ENCODE peak calls at places on chromosomes 2 and 18, in five cellular contexts. B is caudate nucleus, L is mammary epithelial cell, G is Panc1, P is foreskin keratinocyte. N is an unnamed sample.

GRCh38 chr2:32357545-32358482 is 991 bp downstream of the BIRC6 start:
- DNase-seq in B (no peak), L (peak), G (no peak), P (peak), N (no peak)

GRCh38 chr2:43605079-43605655 is 9.3 kb upstream of the THADA start:
- DNase-seq in B (peak), L (peak), G (peak), P (peak), N (peak)

GRCh38 chr2:128551435-128551834 is 232.8 kb upstream of the HS6ST1 start:
- DNase-seq in B (no peak), L (no peak), G (no peak), P (no peak), N (no peak)

GRCh38 chr2:170332676-170333402 is 154.9 kb downstream of the MYO3B start:
- DNase-seq in B (no peak), L (peak), G (no peak), P (no peak), N (no peak)

GRCh38 chr18:44143054-44143453 is 537.6 kb upstream of the SETBP1 start:
- DNase-seq in B (no peak), L (no peak), G (no peak), P (no peak), N (no peak)

GRCh38 chr2:143433158-143433557 is 303.9 kb downstream of the ARHGAP15 start:
- DNase-seq in B (no peak), L (no peak), G (no peak), P (no peak), N (no peak)

GRCh38 chr18:54020346-54020745 is 204.1 kb downstream of the MBD2 start:
- DNase-seq in B (no peak), L (no peak), G (no peak), P (no peak), N (no peak)

GRCh38 chr18:48111547-48111946 is 181.1 kb upstream of the SMAD2 start:
- DNase-seq in B (no peak), L (no peak), G (no peak), P (no peak), N (no peak)

GRCh38 chr2:28257182-28257581 is 135.5 kb upstream of the FOSL2 start:
- DNase-seq in B (no peak), L (no peak), G (no peak), P (no peak), N (no peak)

GRCh38 chr2:198127627-198128026 is 323.2 kb downstream of the PLCL1 start:
- DNase-seq in B (no peak), L (peak), G (peak), P (peak), N (peak)

GRCh38 chr18:36493349-36494281 is 196.1 kb downstream of the FHOD3 start:
- DNase-seq in B (no peak), L (no peak), G (no peak), P (no peak), N (no peak)

GRCh38 chr2:69203166-69203985 is 183.7 kb downstream of the GFPT1 start:
- DNase-seq in B (no peak), L (no peak), G (no peak), P (no peak), N (no peak)

GRCh38 chr2:118123561-118124232 is 35.4 kb downstream of the INSIG2 start:
- DNase-seq in B (no peak), L (peak), G (no peak), P (peak), N (no peak)

GRCh38 chr2:140473851-140474250 is 1657.0 kb downstream of the LRP1B start:
- DNase-seq in B (no peak), L (no peak), G (no peak), P (peak), N (no peak)

GRCh38 chr2:111617299-111617803 is 266.6 kb downstream of the ANAPC1 start:
- DNase-seq in B (no peak), L (no peak), G (no peak), P (no peak), N (no peak)

GRCh38 chr18:13809521-13810252 is 14.3 kb upstream of the MC5R start:
- DNase-seq in B (no peak), L (no peak), G (no peak), P (no peak), N (no peak)

GRCh38 chr2:216651370-216651881 is 18.2 kb downstream of the IGFBP2 start:
- DNase-seq in B (no peak), L (peak), G (no peak), P (peak), N (no peak)

GRCh38 chr2:232838406-232838874 is 31.6 kb upstream of the SNORC start:
- DNase-seq in B (no peak), L (peak), G (no peak), P (peak), N (peak)

GRCh38 chr2:166375736-166376487 is at the start of gene SCN9A:
- DNase-seq in B (peak), L (peak), G (no peak), P (peak), N (no peak)

GRCh38 chr2:122656403-122656802 is 901.0 kb downstream of the TSN start:
- DNase-seq in B (no peak), L (no peak), G (no peak), P (no peak), N (no peak)

GRCh38 chr2:168814939-168815907 is 12.8 kb downstream of the NOSTRIN start:
- DNase-seq in B (no peak), L (no peak), G (no peak), P (no peak), N (no peak)

GRCh38 chr2:54574107-54574859 is 118.2 kb downstream of the SPTBN1 start:
- DNase-seq in B (no peak), L (peak), G (no peak), P (peak), N (peak)

GRCh38 chr2:191109888-191110287 is 40.9 kb downstream of the STAT4 start:
- DNase-seq in B (no peak), L (no peak), G (no peak), P (no peak), N (no peak)

GRCh38 chr18:31563778-31564177 is 27.9 kb upstream of the TTR start:
- DNase-seq in B (no peak), L (no peak), G (no peak), P (no peak), N (no peak)

GRCh38 chr2:48717826-48718225 is 37.7 kb downstream of the LHCGR start:
- DNase-seq in B (no peak), L (no peak), G (no peak), P (no peak), N (no peak)

GRCh38 chr2:10157293-10157692 is 34.8 kb downstream of the RRM2 start:
- DNase-seq in B (no peak), L (no peak), G (no peak), P (no peak), N (no peak)

GRCh38 chr2:206804326-206804725 is 38.9 kb downstream of the FASTKD2 start:
- DNase-seq in B (no peak), L (peak), G (no peak), P (no peak), N (no peak)

GRCh38 chr18:8890957-8891464 is 185.7 kb downstream of the MTCL1 start:
- DNase-seq in B (no peak), L (peak), G (peak), P (peak), N (no peak)

GRCh38 chr2:239298126-239298804 is 102.6 kb downstream of the HDAC4 start:
- DNase-seq in B (no peak), L (no peak), G (no peak), P (no peak), N (peak)

GRCh38 chr2:179525340-179525739 is 260.7 kb upstream of the SESTD1 start:
- DNase-seq in B (no peak), L (no peak), G (no peak), P (no peak), N (no peak)

GRCh38 chr2:100142393-100142792 is at the start of gene AFF3:
- DNase-seq in B (no peak), L (no peak), G (no peak), P (no peak), N (peak)

GRCh38 chr18:26307161-26307773 is 81.0 kb downstream of the TAF4B start:
- DNase-seq in B (no peak), L (peak), G (peak), P (peak), N (no peak)

GRCh38 chr2:52810460-52810859 is 957.1 kb upstream of the CHAC2 start:
- DNase-seq in B (no peak), L (peak), G (peak), P (peak), N (no peak)

DNA sequence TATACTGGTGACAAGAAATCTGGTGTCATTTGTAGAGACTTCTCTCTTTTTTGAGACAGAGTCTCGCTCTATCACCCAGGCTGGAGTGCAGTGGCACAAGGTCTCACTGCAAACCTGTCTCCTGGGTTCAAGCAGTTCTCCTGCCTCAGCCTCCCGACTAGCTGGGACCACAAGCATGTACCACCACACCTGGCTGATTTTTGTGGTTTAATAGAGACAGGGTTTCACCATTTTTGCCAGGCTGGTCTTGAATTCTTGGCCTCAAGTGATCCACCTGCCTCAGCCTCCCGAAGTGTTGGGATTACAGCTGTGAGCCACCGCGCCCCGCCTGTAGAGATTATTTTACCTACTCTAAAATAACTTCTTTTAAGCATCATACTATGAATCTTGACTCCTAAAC is 6.5 kb downstream of the HNRNPLL start:
- DNase-seq in B (no peak), L (no peak), G (no peak), P (no peak), N (no peak)
- H3K27ac ChIP-seq in B (no peak), L (no peak), G (no peak), P (no peak), N (no peak)

DNA sequence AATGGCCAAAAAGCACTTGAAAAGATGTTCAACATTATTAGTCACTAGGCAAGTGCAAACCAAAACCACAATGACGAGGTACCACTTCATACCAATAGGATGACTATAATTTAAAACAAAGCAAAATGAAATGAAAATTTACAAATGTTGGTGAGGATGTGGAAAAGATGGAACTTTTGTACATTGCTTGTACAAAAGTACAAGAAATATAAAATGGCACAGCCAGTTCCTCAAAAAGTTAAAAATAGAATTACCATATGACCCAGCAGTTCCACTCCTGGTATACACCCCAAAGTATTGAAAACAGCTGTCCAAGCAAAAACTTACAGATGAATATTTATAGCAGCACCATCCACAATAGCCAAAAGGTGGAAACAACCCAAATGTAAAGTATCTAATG is 107.8 kb upstream of the XPO1 start:
- DNase-seq in B (no peak), L (peak), G (no peak), P (peak), N (no peak)
- H3K27ac ChIP-seq in B (no peak), L (no peak), G (no peak), P (no peak), N (no peak)

GRCh38 chr2:30678410-30679137 is 128.7 kb downstream of the CAPN13 start:
- DNase-seq in B (no peak), L (no peak), G (no peak), P (no peak), N (no peak)

GRCh38 chr2:30677861-30678385 is 129.3 kb downstream of the CAPN13 start:
- DNase-seq in B (no peak), L (no peak), G (no peak), P (no peak), N (no peak)

GRCh38 chr2:30680121-30680520 is 127.1 kb downstream of the CAPN13 start:
- DNase-seq in B (no peak), L (no peak), G (no peak), P (no peak), N (no peak)

GRCh38 chr2:30681022-30681421 is 126.2 kb downstream of the CAPN13 start:
- DNase-seq in B (no peak), L (no peak), G (no peak), P (no peak), N (peak)

DNA sequence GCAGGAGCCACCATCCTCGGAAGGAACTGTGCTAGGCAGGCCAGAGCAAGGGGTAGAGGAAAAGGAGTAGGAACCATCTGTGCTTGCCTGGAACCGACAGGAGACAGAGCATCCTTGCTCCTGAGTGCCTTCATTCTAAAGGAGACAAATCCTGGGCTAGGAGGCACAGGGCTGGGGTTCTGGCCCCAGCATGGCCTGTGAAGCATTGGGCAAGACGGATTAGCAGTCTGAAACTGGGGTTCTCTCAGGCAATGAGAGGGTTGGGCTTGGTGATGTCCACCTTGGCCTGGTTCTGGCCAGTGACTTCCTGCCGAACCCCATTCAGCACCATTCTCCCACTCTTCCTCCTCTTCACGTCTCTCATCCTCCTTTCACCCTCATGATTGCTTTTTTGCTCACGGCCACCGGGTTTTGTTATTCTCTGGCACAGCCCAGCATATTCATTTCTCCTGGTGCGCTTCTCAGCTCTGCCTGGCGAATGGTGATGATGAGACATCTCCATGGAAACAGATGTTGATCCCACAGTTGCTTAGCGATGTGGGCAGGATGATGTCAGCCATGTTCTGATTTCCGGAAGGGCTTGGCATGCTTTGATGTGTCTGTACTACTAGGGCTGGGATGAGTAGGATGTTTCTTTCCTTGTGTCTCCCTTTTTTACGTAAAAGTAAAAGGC is 127.7 kb downstream of the CAPN13 start:
- DNase-seq in B (peak), L (no peak), G (no peak), P (no peak), N (no peak)
- H3K27ac ChIP-seq in B (peak), L (no peak), G (no peak), P (no peak), N (no peak)

GRCh38 chr2:15662579-15662978 is 70.9 kb downstream of the DDX1 start:
- DNase-seq in B (no peak), L (no peak), G (no peak), P (no peak), N (no peak)
- H3K27ac ChIP-seq in B (no peak), L (no peak), G (no peak), P (no peak), N (no peak)

GRCh38 chr2:46692316-46692715 is 213.0 kb downstream of the TMEM247 start:
- DNase-seq in B (no peak), L (no peak), G (no peak), P (no peak), N (no peak)
- H3K27ac ChIP-seq in B (no peak), L (no peak), G (no peak), P (no peak), N (no peak)

GRCh38 chr2:20624884-20625485 is 25.9 kb downstream of the HS1BP3 start:
- DNase-seq in B (no peak), L (no peak), G (no peak), P (no peak), N (no peak)
- H3K27ac ChIP-seq in B (peak), L (no peak), G (no peak), P (no peak), N (no peak)